ENCODE peak calls at places on chromosome 19, in nine cellular contexts. One of them, this sample, is unnamed.

GRCh38 chr19:952049-952679 is 26.3 kb downstream of the ARID3A start:
- DNase-seq in A549: no peak
- DNase-seq in endothelial cell of umbilical vein: no peak
- DNase-seq in K562: no peak
- DNase-seq in uterus: no peak
- DNase-seq in GM12892: no peak
- DNase-seq in thyroid gland: no peak
- DNase-seq in ovary: no peak
- DNase-seq in breast epithelium: no peak
- DNase-seq in this sample: no peak

GRCh38 chr19:54517483-54517882 is 14.9 kb downstream of the LAIR2 start:
- DNase-seq in A549: peak
- DNase-seq in breast epithelium: peak
- DNase-seq in thyroid gland: peak
- DNase-seq in GM12892: no peak
- DNase-seq in uterus: no peak
- DNase-seq in K562: peak
- DNase-seq in endothelial cell of umbilical vein: peak
- DNase-seq in ovary: peak
- DNase-seq in this sample: peak

GRCh38 chr19:35754365-35755139 is 2.3 kb downstream of the HSPB6 start:
- DNase-seq in breast epithelium: no peak
- DNase-seq in uterus: peak
- DNase-seq in endothelial cell of umbilical vein: no peak
- DNase-seq in ovary: peak
- DNase-seq in A549: no peak
- DNase-seq in GM12892: no peak
- DNase-seq in thyroid gland: no peak
- DNase-seq in K562: no peak
- DNase-seq in this sample: no peak

GRCh38 chr19:30439271-30439750 is 67.1 kb downstream of the ZNF536 start:
- DNase-seq in GM12892: no peak
- DNase-seq in breast epithelium: no peak
- DNase-seq in A549: no peak
- DNase-seq in K562: no peak
- DNase-seq in thyroid gland: no peak
- DNase-seq in ovary: no peak
- DNase-seq in endothelial cell of umbilical vein: no peak
- DNase-seq in uterus: no peak
- DNase-seq in this sample: no peak

GRCh38 chr19:42076375-42076944 is 494 bp downstream of the ZNF574 start:
- DNase-seq in uterus: no peak
- DNase-seq in K562: no peak
- DNase-seq in endothelial cell of umbilical vein: no peak
- DNase-seq in GM12892: no peak
- DNase-seq in breast epithelium: peak
- DNase-seq in A549: no peak
- DNase-seq in ovary: no peak
- DNase-seq in thyroid gland: no peak
- DNase-seq in this sample: peak

GRCh38 chr19:35868172-35868822 is at the start of gene APLP1:
- DNase-seq in K562: peak
- DNase-seq in A549: peak
- DNase-seq in endothelial cell of umbilical vein: peak
- DNase-seq in GM12892: no peak
- DNase-seq in breast epithelium: peak
- DNase-seq in ovary: peak
- DNase-seq in thyroid gland: peak
- DNase-seq in uterus: peak
- DNase-seq in this sample: no peak

GRCh38 chr19:8489591-8490394 is 12.6 kb downstream of the PRAM1 start:
- DNase-seq in GM12892: no peak
- DNase-seq in breast epithelium: peak
- DNase-seq in K562: no peak
- DNase-seq in thyroid gland: peak
- DNase-seq in endothelial cell of umbilical vein: no peak
- DNase-seq in uterus: no peak
- DNase-seq in A549: no peak
- DNase-seq in ovary: no peak
- DNase-seq in this sample: no peak

GRCh38 chr19:31838163-31838798 is 489.0 kb upstream of the TSHZ3 start:
- DNase-seq in ovary: peak
- DNase-seq in A549: no peak
- DNase-seq in GM12892: no peak
- DNase-seq in breast epithelium: peak
- DNase-seq in endothelial cell of umbilical vein: no peak
- DNase-seq in uterus: no peak
- DNase-seq in thyroid gland: peak
- DNase-seq in K562: no peak
- DNase-seq in this sample: no peak

GRCh38 chr19:17579523-17580244 is 24.2 kb downstream of the COLGALT1 start:
- DNase-seq in A549: peak
- DNase-seq in ovary: peak
- DNase-seq in K562: peak
- DNase-seq in uterus: peak
- DNase-seq in GM12892: peak
- DNase-seq in endothelial cell of umbilical vein: peak
- DNase-seq in thyroid gland: peak
- DNase-seq in breast epithelium: no peak
- DNase-seq in this sample: peak

GRCh38 chr19:1469200-1469935 is 9.6 kb downstream of the C19orf25 start:
- DNase-seq in thyroid gland: no peak
- DNase-seq in endothelial cell of umbilical vein: no peak
- DNase-seq in GM12892: no peak
- DNase-seq in uterus: no peak
- DNase-seq in K562: no peak
- DNase-seq in breast epithelium: no peak
- DNase-seq in ovary: no peak
- DNase-seq in A549: no peak
- DNase-seq in this sample: no peak

GRCh38 chr19:1952635-1953034 is 11.7 kb downstream of the CSNK1G2 start:
- DNase-seq in GM12892: no peak
- DNase-seq in endothelial cell of umbilical vein: no peak
- DNase-seq in ovary: no peak
- DNase-seq in uterus: no peak
- DNase-seq in thyroid gland: no peak
- DNase-seq in breast epithelium: no peak
- DNase-seq in A549: no peak
- DNase-seq in K562: no peak
- DNase-seq in this sample: no peak

GRCh38 chr19:10295847-10296591 is 6.3 kb downstream of the ICAM5 start:
- DNase-seq in uterus: no peak
- DNase-seq in A549: no peak
- DNase-seq in breast epithelium: no peak
- DNase-seq in GM12892: no peak
- DNase-seq in thyroid gland: no peak
- DNase-seq in endothelial cell of umbilical vein: no peak
- DNase-seq in K562: no peak
- DNase-seq in ovary: no peak
- DNase-seq in this sample: no peak

GRCh38 chr19:35291916-35292315 is at the start of gene MAG:
- DNase-seq in thyroid gland: no peak
- DNase-seq in breast epithelium: no peak
- DNase-seq in GM12892: no peak
- DNase-seq in endothelial cell of umbilical vein: no peak
- DNase-seq in A549: no peak
- DNase-seq in ovary: no peak
- DNase-seq in K562: no peak
- DNase-seq in uterus: no peak
- DNase-seq in this sample: no peak

GRCh38 chr19:16330368-16330801 is 5.8 kb downstream of the KLF2 start:
- DNase-seq in thyroid gland: peak
- DNase-seq in breast epithelium: no peak
- DNase-seq in GM12892: peak
- DNase-seq in ovary: peak
- DNase-seq in K562: peak
- DNase-seq in A549: peak
- DNase-seq in endothelial cell of umbilical vein: peak
- DNase-seq in uterus: peak
- DNase-seq in this sample: peak

GRCh38 chr19:35755550-35756371 is 1.1 kb downstream of the HSPB6 start:
- DNase-seq in endothelial cell of umbilical vein: no peak
- DNase-seq in K562: no peak
- DNase-seq in thyroid gland: peak
- DNase-seq in A549: no peak
- DNase-seq in GM12892: no peak
- DNase-seq in uterus: peak
- DNase-seq in ovary: peak
- DNase-seq in breast epithelium: peak
- DNase-seq in this sample: no peak

GRCh38 chr19:33418871-33419762 is 45.6 kb downstream of the CEBPG start:
- DNase-seq in A549: no peak
- DNase-seq in uterus: no peak
- DNase-seq in breast epithelium: no peak
- DNase-seq in ovary: no peak
- DNase-seq in thyroid gland: no peak
- DNase-seq in GM12892: no peak
- DNase-seq in endothelial cell of umbilical vein: no peak
- DNase-seq in K562: no peak
- DNase-seq in this sample: no peak

GRCh38 chr19:35229601-35230000 is 1.1 kb upstream of the FAM187B start:
- DNase-seq in breast epithelium: no peak
- DNase-seq in GM12892: no peak
- DNase-seq in endothelial cell of umbilical vein: no peak
- DNase-seq in K562: no peak
- DNase-seq in uterus: no peak
- DNase-seq in thyroid gland: no peak
- DNase-seq in ovary: no peak
- DNase-seq in A549: no peak
- DNase-seq in this sample: no peak

GRCh38 chr19:49585023-49585422 is 3.9 kb downstream of the PRRG2 start:
- DNase-seq in GM12892: no peak
- DNase-seq in uterus: no peak
- DNase-seq in endothelial cell of umbilical vein: no peak
- DNase-seq in ovary: no peak
- DNase-seq in A549: no peak
- DNase-seq in thyroid gland: no peak
- DNase-seq in K562: no peak
- DNase-seq in breast epithelium: no peak
- DNase-seq in this sample: no peak

GRCh38 chr19:52343548-52343947 is 7.5 kb downstream of the ZNF610 start:
- DNase-seq in A549: peak
- DNase-seq in GM12892: peak
- DNase-seq in K562: peak
- DNase-seq in uterus: peak
- DNase-seq in endothelial cell of umbilical vein: peak
- DNase-seq in ovary: peak
- DNase-seq in breast epithelium: no peak
- DNase-seq in thyroid gland: peak
- DNase-seq in this sample: peak

GRCh38 chr19:4430760-4431159 is 26.8 kb downstream of the UBXN6 start:
- DNase-seq in A549: no peak
- DNase-seq in GM12892: no peak
- DNase-seq in endothelial cell of umbilical vein: no peak
- DNase-seq in breast epithelium: no peak
- DNase-seq in thyroid gland: no peak
- DNase-seq in K562: no peak
- DNase-seq in uterus: no peak
- DNase-seq in ovary: no peak
- DNase-seq in this sample: no peak
- TF ChIP-seq POLR2A in A549: no peak
- TF ChIP-seq POLR2A in GM12892: no peak
- TF ChIP-seq POLR2A in endothelial cell of umbilical vein: no peak
- TF ChIP-seq POLR2A in breast epithelium: no peak
- TF ChIP-seq POLR2A in thyroid gland: no peak
- TF ChIP-seq POLR2A in K562: no peak
- TF ChIP-seq POLR2A in uterus: no peak
- TF ChIP-seq POLR2A in ovary: no peak
- TF ChIP-seq POLR2A in this sample: no peak

DNA sequence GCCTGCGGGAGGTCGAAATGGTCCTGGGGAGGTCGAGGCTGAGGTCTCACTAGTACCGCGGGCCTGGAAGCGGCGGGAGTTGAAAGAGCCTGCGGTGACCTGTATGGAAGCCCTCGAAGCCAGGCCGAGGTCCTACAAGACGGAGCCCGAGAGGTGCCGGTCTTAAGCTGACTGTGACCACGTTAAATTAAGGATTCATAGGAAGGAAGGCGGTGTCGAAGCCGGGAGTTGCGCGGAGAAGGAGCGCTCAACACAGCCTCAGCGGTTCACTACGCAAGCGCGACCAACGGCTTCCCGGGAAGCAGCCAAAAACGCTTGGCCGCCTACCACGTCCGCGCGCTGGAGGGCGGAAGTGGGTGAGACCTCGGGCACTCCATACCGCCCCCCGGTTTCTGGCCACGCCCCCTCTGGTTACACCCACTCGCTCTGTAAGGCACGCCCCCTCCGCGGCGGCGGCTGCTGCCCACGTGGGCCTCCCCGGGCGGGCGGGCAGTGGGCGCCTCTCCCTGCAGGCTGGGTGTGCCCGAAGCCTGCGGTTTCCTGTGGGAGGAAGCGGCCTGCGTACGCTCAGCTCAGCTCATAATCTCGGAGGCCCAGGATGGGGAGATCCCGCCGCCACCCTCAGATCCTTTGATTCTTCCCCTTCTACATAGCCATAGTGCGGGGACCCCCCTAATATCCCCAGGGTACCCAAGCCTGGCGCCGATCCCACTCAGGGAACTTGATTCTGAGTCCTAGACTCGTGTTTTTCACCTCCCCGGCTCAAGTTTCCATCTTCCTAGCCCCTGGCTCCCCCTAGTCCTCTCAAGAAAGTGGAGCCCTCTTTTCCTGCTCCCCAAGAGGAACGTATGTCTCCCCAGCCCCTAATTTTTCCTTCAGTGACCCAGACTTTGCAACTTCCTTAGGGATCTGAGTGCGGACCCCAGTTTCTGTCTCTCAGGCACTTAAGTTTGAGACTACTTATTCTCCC is 3.4 kb upstream of the EMP3 start:
- DNase-seq in uterus: peak
- DNase-seq in breast epithelium: peak
- DNase-seq in ovary: peak
- DNase-seq in thyroid gland: peak
- DNase-seq in K562: peak
- DNase-seq in GM12892: peak
- DNase-seq in A549: peak
- DNase-seq in endothelial cell of umbilical vein: peak
- DNase-seq in this sample: peak
- TF ChIP-seq POLR2A in uterus: peak
- TF ChIP-seq POLR2A in breast epithelium: peak
- TF ChIP-seq POLR2A in ovary: peak
- TF ChIP-seq POLR2A in thyroid gland: peak
- TF ChIP-seq POLR2A in K562: peak
- TF ChIP-seq POLR2A in GM12892: peak
- TF ChIP-seq POLR2A in A549: peak
- TF ChIP-seq POLR2A in endothelial cell of umbilical vein: peak
- TF ChIP-seq POLR2A in this sample: peak

GRCh38 chr19:6460099-6460884 is 700 bp upstream of the SLC25A23 start:
- DNase-seq in ovary: peak
- DNase-seq in endothelial cell of umbilical vein: peak
- DNase-seq in GM12892: peak
- DNase-seq in A549: peak
- DNase-seq in uterus: peak
- DNase-seq in breast epithelium: peak
- DNase-seq in K562: peak
- DNase-seq in thyroid gland: peak
- DNase-seq in this sample: peak
- TF ChIP-seq POLR2A in ovary: no peak
- TF ChIP-seq POLR2A in endothelial cell of umbilical vein: no peak
- TF ChIP-seq POLR2A in GM12892: peak
- TF ChIP-seq POLR2A in A549: no peak
- TF ChIP-seq POLR2A in uterus: peak
- TF ChIP-seq POLR2A in breast epithelium: no peak
- TF ChIP-seq POLR2A in K562: no peak
- TF ChIP-seq POLR2A in thyroid gland: peak
- TF ChIP-seq POLR2A in this sample: peak

GRCh38 chr19:45637890-45638667 is 1.1 kb downstream of the EML2 start:
- DNase-seq in breast epithelium: no peak
- DNase-seq in thyroid gland: peak
- DNase-seq in GM12892: no peak
- DNase-seq in K562: no peak
- DNase-seq in uterus: no peak
- DNase-seq in ovary: no peak
- DNase-seq in A549: peak
- DNase-seq in endothelial cell of umbilical vein: no peak
- DNase-seq in this sample: no peak
- TF ChIP-seq POLR2A in breast epithelium: no peak
- TF ChIP-seq POLR2A in thyroid gland: no peak
- TF ChIP-seq POLR2A in GM12892: no peak
- TF ChIP-seq POLR2A in K562: no peak
- TF ChIP-seq POLR2A in uterus: no peak
- TF ChIP-seq POLR2A in ovary: no peak
- TF ChIP-seq POLR2A in A549: no peak
- TF ChIP-seq POLR2A in endothelial cell of umbilical vein: no peak
- TF ChIP-seq POLR2A in this sample: no peak